ENCODE peak calls at places on chromosomes 11 and 22, in nine cellular contexts. One of them, this sample, is unnamed.

GRCh38 chr22:31276426-31277167 is 15.7 kb downstream of the PIK3IP1 start:
- DNase-seq in lower leg skin: no peak
- DNase-seq in B cell: no peak
- DNase-seq in esophagus squamous epithelium: no peak
- DNase-seq in left lung: no peak
- DNase-seq in Peyer's patch: peak; percentile 48
- DNase-seq in fibroblast of pulmonary artery: no peak
- DNase-seq in suprapubic skin: no peak
- DNase-seq in foreskin keratinocyte: no peak
- DNase-seq in this sample: no peak

GRCh38 chr11:108606070-108606469 is 12.5 kb upstream of the EXPH5 start:
- DNase-seq in esophagus squamous epithelium: no peak
- DNase-seq in left lung: no peak
- DNase-seq in B cell: no peak
- DNase-seq in Peyer's patch: no peak
- DNase-seq in lower leg skin: no peak
- DNase-seq in fibroblast of pulmonary artery: no peak
- DNase-seq in suprapubic skin: no peak
- DNase-seq in foreskin keratinocyte: no peak
- DNase-seq in this sample: no peak

GRCh38 chr11:15379483-15379882 is 264.8 kb downstream of the INSC start:
- DNase-seq in esophagus squamous epithelium: no peak
- DNase-seq in lower leg skin: no peak
- DNase-seq in B cell: no peak
- DNase-seq in suprapubic skin: no peak
- DNase-seq in Peyer's patch: no peak
- DNase-seq in fibroblast of pulmonary artery: no peak
- DNase-seq in left lung: no peak
- DNase-seq in foreskin keratinocyte: no peak
- DNase-seq in this sample: no peak

GRCh38 chr11:86559311-86559945 is 113.0 kb downstream of the ME3 start:
- DNase-seq in Peyer's patch: peak; percentile 55
- DNase-seq in fibroblast of pulmonary artery: peak; percentile 95
- DNase-seq in foreskin keratinocyte: peak; percentile 96
- DNase-seq in esophagus squamous epithelium: no peak
- DNase-seq in left lung: no peak
- DNase-seq in suprapubic skin: no peak
- DNase-seq in B cell: no peak
- DNase-seq in lower leg skin: no peak
- DNase-seq in this sample: no peak

GRCh38 chr22:37284807-37285355 is 2.6 kb downstream of the CYTH4 start:
- DNase-seq in esophagus squamous epithelium: no peak
- DNase-seq in lower leg skin: no peak
- DNase-seq in B cell: peak; percentile 87
- DNase-seq in suprapubic skin: no peak
- DNase-seq in foreskin keratinocyte: no peak
- DNase-seq in fibroblast of pulmonary artery: no peak
- DNase-seq in left lung: peak; percentile 90
- DNase-seq in Peyer's patch: peak; percentile 88
- DNase-seq in this sample: no peak

GRCh38 chr22:40271440-40271839 is 74.9 kb upstream of the ADSL start:
- DNase-seq in Peyer's patch: no peak
- DNase-seq in esophagus squamous epithelium: no peak
- DNase-seq in foreskin keratinocyte: no peak
- DNase-seq in suprapubic skin: no peak
- DNase-seq in B cell: no peak
- DNase-seq in fibroblast of pulmonary artery: no peak
- DNase-seq in left lung: no peak
- DNase-seq in lower leg skin: no peak
- DNase-seq in this sample: no peak

GRCh38 chr11:10413268-10413667 is 41.8 kb upstream of the AMPD3 start:
- DNase-seq in left lung: no peak
- DNase-seq in lower leg skin: peak; percentile 53
- DNase-seq in fibroblast of pulmonary artery: no peak
- DNase-seq in esophagus squamous epithelium: no peak
- DNase-seq in B cell: peak; percentile 72
- DNase-seq in suprapubic skin: no peak
- DNase-seq in Peyer's patch: peak; percentile 80
- DNase-seq in foreskin keratinocyte: no peak
- DNase-seq in this sample: no peak

GRCh38 chr22:29339381-29340235 is 24.1 kb upstream of the RASL10A start:
- DNase-seq in Peyer's patch: no peak
- DNase-seq in left lung: peak; percentile 63
- DNase-seq in suprapubic skin: no peak
- DNase-seq in fibroblast of pulmonary artery: no peak
- DNase-seq in lower leg skin: no peak
- DNase-seq in foreskin keratinocyte: peak; percentile 74
- DNase-seq in B cell: no peak
- DNase-seq in esophagus squamous epithelium: no peak
- DNase-seq in this sample: no peak

GRCh38 chr22:35124674-35125219 is 58.8 kb downstream of the ISX start:
- DNase-seq in suprapubic skin: no peak
- DNase-seq in esophagus squamous epithelium: no peak
- DNase-seq in left lung: no peak
- DNase-seq in Peyer's patch: no peak
- DNase-seq in fibroblast of pulmonary artery: no peak
- DNase-seq in foreskin keratinocyte: peak; percentile 7
- DNase-seq in lower leg skin: no peak
- DNase-seq in B cell: no peak
- DNase-seq in this sample: no peak

GRCh38 chr11:24593332-24593731 is 96.5 kb downstream of the LUZP2 start:
- DNase-seq in suprapubic skin: no peak
- DNase-seq in fibroblast of pulmonary artery: no peak
- DNase-seq in left lung: no peak
- DNase-seq in lower leg skin: no peak
- DNase-seq in foreskin keratinocyte: peak; percentile 40
- DNase-seq in B cell: no peak
- DNase-seq in esophagus squamous epithelium: no peak
- DNase-seq in Peyer's patch: no peak
- DNase-seq in this sample: no peak

GRCh38 chr22:46114518-46115387 is 35.6 kb upstream of the PPARA start:
- DNase-seq in fibroblast of pulmonary artery: no peak
- DNase-seq in suprapubic skin: no peak
- DNase-seq in foreskin keratinocyte: peak; percentile 28
- DNase-seq in esophagus squamous epithelium: no peak
- DNase-seq in lower leg skin: no peak
- DNase-seq in left lung: no peak
- DNase-seq in B cell: no peak
- DNase-seq in Peyer's patch: no peak
- DNase-seq in this sample: no peak

GRCh38 chr11:19239039-19239438 is 1.7 kb downstream of the E2F8 start:
- DNase-seq in Peyer's patch: no peak
- DNase-seq in fibroblast of pulmonary artery: no peak
- DNase-seq in esophagus squamous epithelium: no peak
- DNase-seq in left lung: no peak
- DNase-seq in foreskin keratinocyte: no peak
- DNase-seq in suprapubic skin: no peak
- DNase-seq in B cell: no peak
- DNase-seq in lower leg skin: no peak
- DNase-seq in this sample: no peak

GRCh38 chr11:92651159-92651558 is 318.3 kb upstream of the MTNR1B start:
- DNase-seq in foreskin keratinocyte: peak; percentile 74
- DNase-seq in Peyer's patch: no peak
- DNase-seq in left lung: no peak
- DNase-seq in esophagus squamous epithelium: no peak
- DNase-seq in B cell: no peak
- DNase-seq in suprapubic skin: no peak
- DNase-seq in lower leg skin: no peak
- DNase-seq in fibroblast of pulmonary artery: no peak
- DNase-seq in this sample: no peak

GRCh38 chr22:29394931-29395581 is 6.7 kb upstream of the AP1B1 start:
- DNase-seq in suprapubic skin: peak; percentile 80
- DNase-seq in foreskin keratinocyte: peak; percentile 51
- DNase-seq in left lung: no peak
- DNase-seq in esophagus squamous epithelium: no peak
- DNase-seq in fibroblast of pulmonary artery: peak; percentile 81
- DNase-seq in Peyer's patch: peak; percentile 91
- DNase-seq in lower leg skin: peak; percentile 83
- DNase-seq in B cell: peak; percentile 85
- DNase-seq in this sample: peak; percentile 75

GRCh38 chr11:131913267-131913666 is 542.9 kb downstream of the NTM start:
- DNase-seq in B cell: no peak
- DNase-seq in left lung: no peak
- DNase-seq in suprapubic skin: no peak
- DNase-seq in Peyer's patch: no peak
- DNase-seq in foreskin keratinocyte: no peak
- DNase-seq in lower leg skin: no peak
- DNase-seq in fibroblast of pulmonary artery: no peak
- DNase-seq in esophagus squamous epithelium: no peak
- DNase-seq in this sample: no peak

GRCh38 chr11:13140873-13141655 is 131.9 kb downstream of the RASSF10 start:
- DNase-seq in esophagus squamous epithelium: no peak
- DNase-seq in lower leg skin: no peak
- DNase-seq in B cell: no peak
- DNase-seq in fibroblast of pulmonary artery: no peak
- DNase-seq in suprapubic skin: no peak
- DNase-seq in foreskin keratinocyte: peak; percentile 69
- DNase-seq in left lung: peak; percentile 33
- DNase-seq in Peyer's patch: no peak
- DNase-seq in this sample: no peak

GRCh38 chr11:13143486-13144297 is 133.9 kb upstream of the BMAL1 start:
- DNase-seq in foreskin keratinocyte: no peak
- DNase-seq in lower leg skin: no peak
- DNase-seq in Peyer's patch: peak; percentile 52
- DNase-seq in fibroblast of pulmonary artery: no peak
- DNase-seq in esophagus squamous epithelium: no peak
- DNase-seq in left lung: peak; percentile 19
- DNase-seq in suprapubic skin: no peak
- DNase-seq in B cell: no peak
- DNase-seq in this sample: no peak

GRCh38 chr11:13141731-13142724 is 132.9 kb downstream of the RASSF10 start:
- DNase-seq in esophagus squamous epithelium: no peak
- DNase-seq in left lung: peak; percentile 75
- DNase-seq in Peyer's patch: no peak
- DNase-seq in lower leg skin: no peak
- DNase-seq in foreskin keratinocyte: no peak
- DNase-seq in fibroblast of pulmonary artery: no peak
- DNase-seq in B cell: no peak
- DNase-seq in suprapubic skin: no peak
- DNase-seq in this sample: no peak

GRCh38 chr11:13149991-13150390 is 127.6 kb upstream of the BMAL1 start:
- DNase-seq in esophagus squamous epithelium: no peak
- DNase-seq in left lung: no peak
- DNase-seq in foreskin keratinocyte: no peak
- DNase-seq in Peyer's patch: no peak
- DNase-seq in suprapubic skin: no peak
- DNase-seq in B cell: no peak
- DNase-seq in lower leg skin: no peak
- DNase-seq in fibroblast of pulmonary artery: no peak
- DNase-seq in this sample: no peak

GRCh38 chr11:13145461-13145860 is 132.1 kb upstream of the BMAL1 start:
- DNase-seq in esophagus squamous epithelium: no peak
- DNase-seq in suprapubic skin: no peak
- DNase-seq in left lung: no peak
- DNase-seq in Peyer's patch: no peak
- DNase-seq in lower leg skin: no peak
- DNase-seq in foreskin keratinocyte: no peak
- DNase-seq in B cell: no peak
- DNase-seq in fibroblast of pulmonary artery: no peak
- DNase-seq in this sample: no peak
- TF ChIP-seq CTCF in esophagus squamous epithelium: no peak
- TF ChIP-seq CTCF in suprapubic skin: no peak
- TF ChIP-seq CTCF in left lung: no peak
- TF ChIP-seq CTCF in Peyer's patch: no peak
- TF ChIP-seq CTCF in lower leg skin: no peak
- TF ChIP-seq CTCF in foreskin keratinocyte: peak; percentile 39
- TF ChIP-seq CTCF in B cell: no peak
- TF ChIP-seq CTCF in fibroblast of pulmonary artery: no peak
- TF ChIP-seq CTCF in this sample: no peak

DNA sequence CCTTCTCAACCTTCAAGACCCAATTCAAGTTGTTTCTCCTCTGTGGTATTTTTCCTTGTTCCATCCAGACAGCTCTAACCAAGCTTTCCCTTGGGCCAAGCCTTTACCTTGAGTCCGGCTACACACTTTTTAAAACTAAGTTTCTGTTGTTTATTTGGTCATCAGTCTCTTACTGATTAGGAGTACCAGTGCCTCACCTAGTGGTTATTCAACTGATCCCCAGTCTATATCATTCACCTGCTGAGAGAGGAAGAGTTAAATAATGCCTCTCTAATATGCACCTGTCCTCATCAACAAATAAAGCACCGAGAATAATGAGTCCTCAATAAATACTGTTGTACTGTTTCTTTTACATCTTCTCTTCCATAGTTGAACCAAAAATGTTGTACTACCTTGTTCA is 160.8 kb downstream of the MSANTD4 start:
- DNase-seq in esophagus squamous epithelium: no peak
- DNase-seq in foreskin keratinocyte: no peak
- DNase-seq in fibroblast of pulmonary artery: peak; percentile 13
- DNase-seq in left lung: no peak
- DNase-seq in lower leg skin: no peak
- DNase-seq in suprapubic skin: no peak
- DNase-seq in B cell: no peak
- DNase-seq in Peyer's patch: no peak
- DNase-seq in this sample: no peak
- TF ChIP-seq CTCF in esophagus squamous epithelium: peak; percentile 24
- TF ChIP-seq CTCF in foreskin keratinocyte: peak; percentile 49
- TF ChIP-seq CTCF in fibroblast of pulmonary artery: peak; percentile 29
- TF ChIP-seq CTCF in left lung: no peak
- TF ChIP-seq CTCF in lower leg skin: no peak
- TF ChIP-seq CTCF in suprapubic skin: no peak
- TF ChIP-seq CTCF in B cell: no peak
- TF ChIP-seq CTCF in Peyer's patch: no peak
- TF ChIP-seq CTCF in this sample: no peak

GRCh38 chr11:106152013-106152412 is 74.6 kb downstream of the AASDHPPT start:
- DNase-seq in foreskin keratinocyte: peak; percentile 88
- DNase-seq in Peyer's patch: no peak
- DNase-seq in fibroblast of pulmonary artery: peak; percentile 36
- DNase-seq in left lung: no peak
- DNase-seq in suprapubic skin: no peak
- DNase-seq in lower leg skin: no peak
- DNase-seq in B cell: no peak
- DNase-seq in esophagus squamous epithelium: no peak
- DNase-seq in this sample: no peak
- TF ChIP-seq CTCF in foreskin keratinocyte: peak; percentile 69
- TF ChIP-seq CTCF in Peyer's patch: no peak
- TF ChIP-seq CTCF in fibroblast of pulmonary artery: peak; percentile 26
- TF ChIP-seq CTCF in left lung: no peak
- TF ChIP-seq CTCF in suprapubic skin: no peak
- TF ChIP-seq CTCF in lower leg skin: no peak
- TF ChIP-seq CTCF in B cell: no peak
- TF ChIP-seq CTCF in esophagus squamous epithelium: peak; percentile 56
- TF ChIP-seq CTCF in this sample: peak; percentile 24

DNA sequence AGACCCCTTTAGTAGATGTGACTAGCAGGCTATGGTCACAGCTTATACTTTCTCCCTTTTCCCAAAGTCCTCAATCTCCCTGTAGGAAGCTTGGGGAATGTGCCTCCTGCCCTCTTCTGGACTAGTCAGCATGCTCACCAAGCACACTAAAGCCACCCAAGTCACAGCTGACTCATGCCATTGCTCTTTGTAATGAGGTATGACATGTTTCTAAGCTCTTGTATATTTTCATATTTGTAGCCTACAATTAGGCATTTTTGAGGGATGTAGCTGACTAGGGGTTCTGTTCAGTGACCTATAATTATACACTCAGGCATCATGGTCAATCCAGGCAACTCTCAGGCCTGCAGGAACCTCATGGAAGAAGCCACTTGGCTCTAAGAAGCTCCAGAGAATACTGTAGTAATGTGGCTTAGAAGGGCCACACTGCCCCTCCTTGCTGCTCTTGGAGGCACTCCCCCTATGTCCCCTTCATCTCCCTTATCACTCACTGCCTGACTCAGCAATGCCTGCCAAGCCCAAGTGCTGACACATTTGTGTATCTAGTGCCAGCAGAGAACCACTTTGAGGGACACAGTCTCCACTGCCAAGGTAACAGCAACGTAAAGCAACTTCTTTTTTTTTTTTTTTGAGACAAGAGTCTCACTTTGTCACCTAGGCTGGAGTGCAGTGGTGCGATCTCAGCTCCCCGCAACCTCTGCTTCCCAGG is 86.2 kb downstream of the RPL27A start:
- DNase-seq in esophagus squamous epithelium: no peak
- DNase-seq in foreskin keratinocyte: peak; percentile 65
- DNase-seq in Peyer's patch: no peak
- DNase-seq in lower leg skin: peak; percentile 59
- DNase-seq in fibroblast of pulmonary artery: peak; percentile 63
- DNase-seq in left lung: no peak
- DNase-seq in B cell: no peak
- DNase-seq in suprapubic skin: no peak
- DNase-seq in this sample: no peak
- TF ChIP-seq CTCF in esophagus squamous epithelium: peak; percentile 47
- TF ChIP-seq CTCF in foreskin keratinocyte: peak; percentile 59
- TF ChIP-seq CTCF in Peyer's patch: no peak
- TF ChIP-seq CTCF in lower leg skin: no peak
- TF ChIP-seq CTCF in fibroblast of pulmonary artery: peak; percentile 25
- TF ChIP-seq CTCF in left lung: no peak
- TF ChIP-seq CTCF in B cell: no peak
- TF ChIP-seq CTCF in suprapubic skin: no peak
- TF ChIP-seq CTCF in this sample: no peak